ENCODE peak calls at places on chromosomes 7 and 10, in four cellular contexts. H is tibial artery, M is MCF 10A, C is transverse colon. V is an unnamed sample.

GRCh38 chr10:125028291-125028867 is 86.5 kb downstream of the ZRANB1 start:
- DNase-seq in H (no peak), M (no peak), C (no peak), V (no peak)

GRCh38 chr7:156380261-156380660 is 260.3 kb upstream of the RNF32 start:
- DNase-seq in H (no peak), M (peak), C (no peak), V (no peak)

GRCh38 chr10:75286901-75287300 is 51.1 kb upstream of the COMTD1 start:
- DNase-seq in H (no peak), M (no peak), C (no peak), V (no peak)

GRCh38 chr10:79093658-79094411 is 25.1 kb downstream of the ZMIZ1 start:
- DNase-seq in H (peak), M (no peak), C (peak), V (no peak)

GRCh38 chr7:81114682-81115081 is 195.8 kb upstream of the SEMA3C start:
- DNase-seq in H (no peak), M (no peak), C (no peak), V (no peak)

GRCh38 chr10:43649149-43649523 is 455 bp upstream of the ZNF32 start:
- DNase-seq in H (no peak), M (no peak), C (no peak), V (peak)

GRCh38 chr7:20601121-20601520 is 14.3 kb upstream of the ABCB5 start:
- DNase-seq in H (no peak), M (no peak), C (no peak), V (no peak)

GRCh38 chr10:22003111-22003963 is at the start of gene DNAJC1:
- DNase-seq in H (peak), M (peak), C (peak), V (no peak)

GRCh38 chr10:3958472-3958996 is 173.5 kb upstream of the KLF6 start:
- DNase-seq in H (no peak), M (no peak), C (no peak), V (no peak)

GRCh38 chr7:32694182-32694581 is 197.4 kb downstream of the KBTBD2 start:
- DNase-seq in H (no peak), M (no peak), C (no peak), V (no peak)

GRCh38 chr7:148348466-148348865 is 242.1 kb upstream of the C7orf33 start:
- DNase-seq in H (no peak), M (no peak), C (no peak), V (no peak)

GRCh38 chr7:67725437-67725836 is 728.8 kb downstream of the TYW1 start:
- DNase-seq in H (no peak), M (no peak), C (no peak), V (no peak)

GRCh38 chr10:58291538-58292174 is 22.7 kb downstream of the CISD1 start:
- DNase-seq in H (peak), M (peak), C (no peak), V (no peak)

GRCh38 chr7:103796296-103796962 is 193.0 kb downstream of the RELN start:
- DNase-seq in H (no peak), M (no peak), C (no peak), V (no peak)

GRCh38 chr7:21999896-22000295 is 54.2 kb upstream of the CDCA7L start:
- DNase-seq in H (no peak), M (peak), C (no peak), V (no peak)